ENCODE peak calls at places on chromosome 15, in ten cellular contexts. One of them, this sample, is unnamed.

GRCh38 chr15:101482526-101483371 is 6.8 kb downstream of the PCSK6 start:
- DNase-seq in ovary: no peak
- DNase-seq in A549: no peak
- DNase-seq in cardiac muscle cell: no peak
- DNase-seq in pancreas: no peak
- DNase-seq in foreskin fibroblast: no peak
- DNase-seq in body of pancreas: no peak
- DNase-seq in PC-9: peak; percentile 41
- DNase-seq in choroid plexus epithelial cell: no peak
- DNase-seq in fibroblast of the aortic adventitia: no peak
- DNase-seq in this sample: no peak

GRCh38 chr15:62953496-62953895 is 89.1 kb upstream of the TPM1 start:
- DNase-seq in cardiac muscle cell: no peak
- DNase-seq in fibroblast of the aortic adventitia: no peak
- DNase-seq in body of pancreas: no peak
- DNase-seq in choroid plexus epithelial cell: no peak
- DNase-seq in pancreas: no peak
- DNase-seq in PC-9: no peak
- DNase-seq in ovary: no peak
- DNase-seq in foreskin fibroblast: no peak
- DNase-seq in A549: no peak
- DNase-seq in this sample: no peak

GRCh38 chr15:89978914-89979313 is 22.2 kb upstream of the ZNF710 start:
- DNase-seq in PC-9: peak; percentile 41
- DNase-seq in A549: no peak
- DNase-seq in body of pancreas: no peak
- DNase-seq in ovary: no peak
- DNase-seq in foreskin fibroblast: no peak
- DNase-seq in choroid plexus epithelial cell: no peak
- DNase-seq in cardiac muscle cell: no peak
- DNase-seq in fibroblast of the aortic adventitia: no peak
- DNase-seq in pancreas: no peak
- DNase-seq in this sample: no peak

GRCh38 chr15:92187975-92188374 is 205.7 kb upstream of the ST8SIA2 start:
- DNase-seq in PC-9: no peak
- DNase-seq in cardiac muscle cell: no peak
- DNase-seq in fibroblast of the aortic adventitia: no peak
- DNase-seq in A549: no peak
- DNase-seq in ovary: no peak
- DNase-seq in pancreas: no peak
- DNase-seq in choroid plexus epithelial cell: no peak
- DNase-seq in body of pancreas: no peak
- DNase-seq in foreskin fibroblast: no peak
- DNase-seq in this sample: no peak

GRCh38 chr15:76904461-76905012 is 603 bp downstream of the SCAPER start:
- DNase-seq in ovary: peak; percentile 53
- DNase-seq in fibroblast of the aortic adventitia: peak; percentile 10
- DNase-seq in cardiac muscle cell: peak; percentile 45
- DNase-seq in pancreas: peak; percentile 35
- DNase-seq in PC-9: peak; percentile 22
- DNase-seq in choroid plexus epithelial cell: peak; percentile 23
- DNase-seq in foreskin fibroblast: no peak
- DNase-seq in body of pancreas: peak; percentile 29
- DNase-seq in A549: peak; percentile 49
- DNase-seq in this sample: no peak

GRCh38 chr15:58541410-58542087 is 109.8 kb downstream of the LIPC start:
- DNase-seq in choroid plexus epithelial cell: no peak
- DNase-seq in pancreas: no peak
- DNase-seq in foreskin fibroblast: no peak
- DNase-seq in A549: no peak
- DNase-seq in ovary: no peak
- DNase-seq in fibroblast of the aortic adventitia: no peak
- DNase-seq in PC-9: no peak
- DNase-seq in body of pancreas: no peak
- DNase-seq in cardiac muscle cell: no peak
- DNase-seq in this sample: no peak

GRCh38 chr15:95170587-95171380 is 939.4 kb downstream of the MCTP2 start:
- DNase-seq in fibroblast of the aortic adventitia: no peak
- DNase-seq in A549: no peak
- DNase-seq in pancreas: no peak
- DNase-seq in PC-9: no peak
- DNase-seq in foreskin fibroblast: no peak
- DNase-seq in cardiac muscle cell: peak; percentile 63
- DNase-seq in ovary: no peak
- DNase-seq in choroid plexus epithelial cell: no peak
- DNase-seq in body of pancreas: no peak
- DNase-seq in this sample: no peak

GRCh38 chr15:101795455-101795854 is 7.9 kb upstream of the OR4F6 start:
- DNase-seq in body of pancreas: no peak
- DNase-seq in choroid plexus epithelial cell: peak; percentile 70
- DNase-seq in A549: no peak
- DNase-seq in foreskin fibroblast: peak; percentile 56
- DNase-seq in pancreas: no peak
- DNase-seq in ovary: no peak
- DNase-seq in PC-9: no peak
- DNase-seq in cardiac muscle cell: no peak
- DNase-seq in fibroblast of the aortic adventitia: peak; percentile 67
- DNase-seq in this sample: peak; percentile 28

GRCh38 chr15:86201313-86202008 is 121.8 kb downstream of the AGBL1 start:
- DNase-seq in pancreas: no peak
- DNase-seq in fibroblast of the aortic adventitia: no peak
- DNase-seq in choroid plexus epithelial cell: no peak
- DNase-seq in foreskin fibroblast: no peak
- DNase-seq in PC-9: no peak
- DNase-seq in body of pancreas: no peak
- DNase-seq in A549: no peak
- DNase-seq in ovary: no peak
- DNase-seq in cardiac muscle cell: no peak
- DNase-seq in this sample: no peak

GRCh38 chr15:81288040-81288439 is 35.9 kb downstream of the STARD5 start:
- DNase-seq in foreskin fibroblast: no peak
- DNase-seq in choroid plexus epithelial cell: no peak
- DNase-seq in body of pancreas: no peak
- DNase-seq in fibroblast of the aortic adventitia: no peak
- DNase-seq in cardiac muscle cell: no peak
- DNase-seq in pancreas: no peak
- DNase-seq in ovary: no peak
- DNase-seq in PC-9: no peak
- DNase-seq in A549: no peak
- DNase-seq in this sample: no peak

GRCh38 chr15:63156086-63156707 is 1.1 kb downstream of the RPS27L start:
- DNase-seq in cardiac muscle cell: no peak
- DNase-seq in ovary: no peak
- DNase-seq in PC-9: no peak
- DNase-seq in choroid plexus epithelial cell: no peak
- DNase-seq in foreskin fibroblast: no peak
- DNase-seq in A549: no peak
- DNase-seq in body of pancreas: no peak
- DNase-seq in pancreas: no peak
- DNase-seq in fibroblast of the aortic adventitia: peak; percentile 49
- DNase-seq in this sample: no peak

GRCh38 chr15:85706779-85707518 is 87.8 kb downstream of the KLHL25 start:
- DNase-seq in cardiac muscle cell: no peak
- DNase-seq in foreskin fibroblast: no peak
- DNase-seq in pancreas: no peak
- DNase-seq in body of pancreas: no peak
- DNase-seq in PC-9: no peak
- DNase-seq in choroid plexus epithelial cell: peak; percentile 90
- DNase-seq in ovary: no peak
- DNase-seq in fibroblast of the aortic adventitia: peak; percentile 96
- DNase-seq in A549: no peak
- DNase-seq in this sample: peak; percentile 69

GRCh38 chr15:34650177-34650576 is 66.7 kb upstream of the GOLGA8B start:
- DNase-seq in fibroblast of the aortic adventitia: peak; percentile 1
- DNase-seq in ovary: no peak
- DNase-seq in choroid plexus epithelial cell: peak; percentile 90
- DNase-seq in PC-9: no peak
- DNase-seq in body of pancreas: no peak
- DNase-seq in cardiac muscle cell: no peak
- DNase-seq in pancreas: no peak
- DNase-seq in foreskin fibroblast: peak; percentile 82
- DNase-seq in A549: no peak
- DNase-seq in this sample: peak; percentile 81

GRCh38 chr15:101127503-101128076 is 124.3 kb downstream of the CHSY1 start:
- DNase-seq in A549: no peak
- DNase-seq in choroid plexus epithelial cell: peak; percentile 98
- DNase-seq in ovary: peak; percentile 90
- DNase-seq in PC-9: peak; percentile 44
- DNase-seq in body of pancreas: peak; percentile 25
- DNase-seq in fibroblast of the aortic adventitia: peak; percentile 99
- DNase-seq in pancreas: peak; percentile 47
- DNase-seq in cardiac muscle cell: no peak
- DNase-seq in foreskin fibroblast: peak; percentile 74
- DNase-seq in this sample: peak; percentile 95

GRCh38 chr15:56844463-56844862 is 74.0 kb upstream of the TCF12 start:
- DNase-seq in PC-9: no peak
- DNase-seq in foreskin fibroblast: no peak
- DNase-seq in ovary: no peak
- DNase-seq in body of pancreas: no peak
- DNase-seq in fibroblast of the aortic adventitia: no peak
- DNase-seq in cardiac muscle cell: no peak
- DNase-seq in choroid plexus epithelial cell: no peak
- DNase-seq in A549: no peak
- DNase-seq in pancreas: no peak
- DNase-seq in this sample: no peak

GRCh38 chr15:81851307-81851706 is 194.5 kb downstream of the MEX3B start:
- DNase-seq in fibroblast of the aortic adventitia: no peak
- DNase-seq in A549: no peak
- DNase-seq in choroid plexus epithelial cell: no peak
- DNase-seq in body of pancreas: no peak
- DNase-seq in PC-9: no peak
- DNase-seq in pancreas: no peak
- DNase-seq in foreskin fibroblast: no peak
- DNase-seq in cardiac muscle cell: no peak
- DNase-seq in ovary: no peak
- DNase-seq in this sample: no peak

GRCh38 chr15:28933710-28934445 is 48.1 kb downstream of the APBA2 start:
- DNase-seq in pancreas: no peak
- DNase-seq in body of pancreas: no peak
- DNase-seq in choroid plexus epithelial cell: no peak
- DNase-seq in PC-9: no peak
- DNase-seq in ovary: no peak
- DNase-seq in cardiac muscle cell: no peak
- DNase-seq in fibroblast of the aortic adventitia: no peak
- DNase-seq in A549: no peak
- DNase-seq in foreskin fibroblast: no peak
- DNase-seq in this sample: no peak

GRCh38 chr15:80153900-80154299 is 1.1 kb downstream of the FAH start:
- DNase-seq in choroid plexus epithelial cell: peak; percentile 21
- DNase-seq in foreskin fibroblast: peak; percentile 34
- DNase-seq in cardiac muscle cell: no peak
- DNase-seq in ovary: no peak
- DNase-seq in fibroblast of the aortic adventitia: no peak
- DNase-seq in A549: no peak
- DNase-seq in PC-9: no peak
- DNase-seq in body of pancreas: no peak
- DNase-seq in pancreas: no peak
- DNase-seq in this sample: no peak
- H3K4me3 ChIP-seq in choroid plexus epithelial cell: no peak overlapping the region
- H3K4me3 ChIP-seq in foreskin fibroblast: peak overlapping the region; percentile 77
- H3K4me3 ChIP-seq in cardiac muscle cell: peak overlapping the region; percentile 48
- H3K4me3 ChIP-seq in ovary: no peak overlapping the region
- H3K4me3 ChIP-seq in fibroblast of the aortic adventitia: peak overlapping the region; percentile 80
- H3K4me3 ChIP-seq in A549: no peak overlapping the region
- H3K4me3 ChIP-seq in PC-9: peak overlapping the region; percentile 60
- H3K4me3 ChIP-seq in body of pancreas: no peak overlapping the region
- H3K4me3 ChIP-seq in pancreas: no peak overlapping the region
- H3K4me3 ChIP-seq in this sample: no peak overlapping the region

GRCh38 chr15:70112018-70112395 is 14.3 kb upstream of the TLE3 start:
- DNase-seq in choroid plexus epithelial cell: peak; percentile 39
- DNase-seq in pancreas: no peak
- DNase-seq in A549: no peak
- DNase-seq in fibroblast of the aortic adventitia: no peak
- DNase-seq in PC-9: no peak
- DNase-seq in ovary: no peak
- DNase-seq in cardiac muscle cell: no peak
- DNase-seq in body of pancreas: no peak
- DNase-seq in foreskin fibroblast: no peak
- DNase-seq in this sample: peak; percentile 39
- H3K4me3 ChIP-seq in choroid plexus epithelial cell: no peak overlapping the region
- H3K4me3 ChIP-seq in pancreas: no peak overlapping the region
- H3K4me3 ChIP-seq in A549: no peak overlapping the region
- H3K4me3 ChIP-seq in fibroblast of the aortic adventitia: no peak overlapping the region
- H3K4me3 ChIP-seq in PC-9: no peak overlapping the region
- H3K4me3 ChIP-seq in ovary: no peak overlapping the region
- H3K4me3 ChIP-seq in cardiac muscle cell: peak overlapping the region; percentile 2
- H3K4me3 ChIP-seq in body of pancreas: no peak overlapping the region
- H3K4me3 ChIP-seq in foreskin fibroblast: no peak overlapping the region
- H3K4me3 ChIP-seq in this sample: no peak overlapping the region

GRCh38 chr15:74552761-74553441 is 11.9 kb downstream of the ARID3B start:
- DNase-seq in choroid plexus epithelial cell: no peak
- DNase-seq in PC-9: no peak
- DNase-seq in ovary: no peak
- DNase-seq in pancreas: no peak
- DNase-seq in cardiac muscle cell: no peak
- DNase-seq in fibroblast of the aortic adventitia: no peak
- DNase-seq in foreskin fibroblast: no peak
- DNase-seq in body of pancreas: no peak
- DNase-seq in A549: no peak
- DNase-seq in this sample: no peak
- H3K4me3 ChIP-seq in choroid plexus epithelial cell: no peak overlapping the region
- H3K4me3 ChIP-seq in PC-9: no peak overlapping the region
- H3K4me3 ChIP-seq in ovary: no peak overlapping the region
- H3K4me3 ChIP-seq in pancreas: no peak overlapping the region
- H3K4me3 ChIP-seq in cardiac muscle cell: no peak overlapping the region
- H3K4me3 ChIP-seq in fibroblast of the aortic adventitia: no peak overlapping the region
- H3K4me3 ChIP-seq in foreskin fibroblast: no peak overlapping the region
- H3K4me3 ChIP-seq in body of pancreas: no peak overlapping the region
- H3K4me3 ChIP-seq in A549: no peak overlapping the region
- H3K4me3 ChIP-seq in this sample: no peak overlapping the region

GRCh38 chr15:64841258-64842098 is at the start of gene PLEKHO2:
- DNase-seq in fibroblast of the aortic adventitia: peak; percentile 92
- DNase-seq in cardiac muscle cell: peak; percentile 95
- DNase-seq in body of pancreas: peak; percentile 89
- DNase-seq in pancreas: peak; percentile 91
- DNase-seq in foreskin fibroblast: peak; percentile 94
- DNase-seq in A549: peak; percentile 93
- DNase-seq in choroid plexus epithelial cell: peak; percentile 95
- DNase-seq in PC-9: peak; percentile 92
- DNase-seq in ovary: peak; percentile 97
- DNase-seq in this sample: peak; percentile 89

GRCh38 chr15:64836023-64836536 is 5.6 kb upstream of the PLEKHO2 start:
- DNase-seq in body of pancreas: no peak
- DNase-seq in foreskin fibroblast: no peak
- DNase-seq in A549: no peak
- DNase-seq in fibroblast of the aortic adventitia: no peak
- DNase-seq in PC-9: no peak
- DNase-seq in ovary: no peak
- DNase-seq in choroid plexus epithelial cell: no peak
- DNase-seq in cardiac muscle cell: no peak
- DNase-seq in pancreas: no peak
- DNase-seq in this sample: no peak

GRCh38 chr15:64833690-64834089 is 8.0 kb upstream of the PLEKHO2 start:
- DNase-seq in ovary: no peak
- DNase-seq in body of pancreas: no peak
- DNase-seq in PC-9: no peak
- DNase-seq in foreskin fibroblast: no peak
- DNase-seq in choroid plexus epithelial cell: no peak
- DNase-seq in fibroblast of the aortic adventitia: no peak
- DNase-seq in cardiac muscle cell: no peak
- DNase-seq in pancreas: no peak
- DNase-seq in A549: no peak
- DNase-seq in this sample: no peak

GRCh38 chr15:64842099-64842940 is 605 bp downstream of the PLEKHO2 start:
- DNase-seq in A549: peak; percentile 44
- DNase-seq in PC-9: no peak
- DNase-seq in fibroblast of the aortic adventitia: peak; percentile 54
- DNase-seq in pancreas: no peak
- DNase-seq in body of pancreas: peak; percentile 26
- DNase-seq in ovary: no peak
- DNase-seq in choroid plexus epithelial cell: peak; percentile 39
- DNase-seq in cardiac muscle cell: peak; percentile 30
- DNase-seq in foreskin fibroblast: no peak
- DNase-seq in this sample: peak; percentile 25

GRCh38 chr15:64837502-64837901 is 4.2 kb upstream of the PLEKHO2 start:
- DNase-seq in fibroblast of the aortic adventitia: no peak
- DNase-seq in PC-9: no peak
- DNase-seq in cardiac muscle cell: no peak
- DNase-seq in body of pancreas: no peak
- DNase-seq in A549: no peak
- DNase-seq in choroid plexus epithelial cell: no peak
- DNase-seq in foreskin fibroblast: no peak
- DNase-seq in pancreas: no peak
- DNase-seq in ovary: no peak
- DNase-seq in this sample: no peak
- H3K4me3 ChIP-seq in fibroblast of the aortic adventitia: no peak overlapping the region
- H3K4me3 ChIP-seq in PC-9: no peak overlapping the region
- H3K4me3 ChIP-seq in cardiac muscle cell: no peak overlapping the region
- H3K4me3 ChIP-seq in body of pancreas: no peak overlapping the region
- H3K4me3 ChIP-seq in A549: no peak overlapping the region
- H3K4me3 ChIP-seq in choroid plexus epithelial cell: no peak overlapping the region
- H3K4me3 ChIP-seq in foreskin fibroblast: no peak overlapping the region
- H3K4me3 ChIP-seq in pancreas: no peak overlapping the region
- H3K4me3 ChIP-seq in ovary: no peak overlapping the region
- H3K4me3 ChIP-seq in this sample: no peak overlapping the region